ENCODE peak calls at places on chromosome 14, in seven cellular contexts. U is HCT116, V is HepG2, H is GM12878, D is H1, Z is K562, J is SK-N-SH. E is an unnamed sample.

GRCh38 chr14:85536835-85537195 is 6.9 kb downstream of the FLRT2 start:
- DNase-seq in U (no peak), V (no peak), H (no peak), D (no peak), Z (no peak), J (no peak), E (no peak)

GRCh38 chr14:77760381-77761204 is at the start of gene SNW1:
- DNase-seq in U (peak), V (peak), H (no peak), D (peak), Z (peak), J (peak), E (peak)

GRCh38 chr14:32022938-32023466 is 54.1 kb upstream of the ARHGAP5 start:
- DNase-seq in U (no peak), V (no peak), H (no peak), D (no peak), Z (no peak), J (no peak), E (no peak)

GRCh38 chr14:61430066-61430757 is 108.8 kb downstream of the PRKCH start:
- DNase-seq in U (no peak), V (no peak), H (no peak), D (no peak), Z (no peak), J (no peak), E (no peak)

GRCh38 chr14:56087824-56088571 is 30.2 kb upstream of the PELI2 start:
- DNase-seq in U (no peak), V (no peak), H (no peak), D (no peak), Z (no peak), J (no peak), E (no peak)

GRCh38 chr14:64092940-64093339 is 201.2 kb downstream of the ESR2 start:
- DNase-seq in U (no peak), V (no peak), H (no peak), D (no peak), Z (no peak), J (no peak), E (peak)

GRCh38 chr14:93137864-93138263 is 22.1 kb upstream of the ITPK1 start:
- DNase-seq in U (no peak), V (peak), H (no peak), D (no peak), Z (peak), J (peak), E (no peak)

GRCh38 chr14:65334765-65335411 is 77.6 kb upstream of the FUT8 start:
- DNase-seq in U (no peak), V (no peak), H (no peak), D (peak), Z (no peak), J (no peak), E (no peak)

GRCh38 chr14:102333795-102334415 is 14.4 kb downstream of the ZNF839 start:
- DNase-seq in U (no peak), V (no peak), H (no peak), D (no peak), Z (no peak), J (no peak), E (no peak)

GRCh38 chr14:73262427-73263183 is 25.3 kb downstream of the PAPLN start:
- DNase-seq in U (no peak), V (no peak), H (no peak), D (no peak), Z (no peak), J (peak), E (no peak)

GRCh38 chr14:44945264-44945663 is 16.5 kb downstream of the KLHL28 start:
- DNase-seq in U (no peak), V (no peak), H (no peak), D (no peak), Z (no peak), J (no peak), E (no peak)

GRCh38 chr14:76958975-76959710 is 69.4 kb downstream of the IRF2BPL start:
- DNase-seq in U (peak), V (peak), H (peak), D (no peak), Z (peak), J (peak), E (peak)

DNA sequence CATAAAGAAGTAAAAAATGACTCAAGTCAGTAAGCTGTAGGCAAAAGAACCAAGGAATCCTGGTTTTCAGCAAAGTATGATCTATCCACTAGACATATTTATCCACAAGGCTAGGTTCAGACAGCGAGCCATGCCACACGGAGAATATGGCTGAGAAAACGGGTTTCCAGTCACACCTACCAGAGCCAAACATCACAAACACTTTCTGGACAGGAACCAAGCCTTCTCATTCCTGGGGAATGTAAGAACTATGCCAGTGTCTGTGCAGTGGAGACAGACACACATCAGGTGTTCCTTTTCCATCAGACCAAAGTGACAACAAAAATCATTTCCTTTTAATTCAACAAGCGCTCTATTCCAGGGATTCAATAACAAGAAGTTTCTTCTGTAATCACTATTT is 41.1 kb downstream of the AREL1 start:
- DNase-seq in U (no peak), V (no peak), H (no peak), D (no peak), Z (no peak), J (no peak), E (no peak)
- TF ChIP-seq JUND in U (no peak), V (no peak), H (no peak), D (no peak), Z (no peak), J (peak), E (no peak)

GRCh38 chr14:20118795-20119194 is 8.3 kb downstream of the OR4K17 start:
- DNase-seq in U (no peak), V (no peak), H (no peak), D (no peak), Z (no peak), J (no peak), E (no peak)

GRCh38 chr14:20112321-20112720 is 1.8 kb downstream of the OR4K17 start:
- DNase-seq in U (no peak), V (no peak), H (no peak), D (no peak), Z (no peak), J (no peak), E (no peak)

DNA sequence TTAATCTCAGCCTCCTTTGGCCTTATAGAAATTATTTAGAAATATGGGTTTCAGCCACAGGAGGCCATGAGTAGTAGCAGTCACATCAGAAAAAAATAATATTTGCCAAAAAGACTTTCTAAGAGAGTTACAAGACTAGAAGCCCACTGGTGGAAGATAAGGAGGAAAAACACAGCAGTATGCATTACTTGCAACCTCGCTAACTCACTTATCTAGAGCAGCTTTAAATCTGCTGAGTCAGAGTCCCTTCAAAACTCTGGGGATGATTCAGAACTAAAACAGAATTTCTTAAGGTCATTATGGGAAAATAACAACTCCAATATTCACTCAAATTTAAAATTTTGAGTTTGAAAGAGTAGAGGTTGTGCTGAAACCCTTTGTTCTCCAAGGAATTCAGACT is 6.2 kb downstream of the OR4K17 start:
- DNase-seq in U (no peak), V (no peak), H (no peak), D (no peak), Z (peak), J (no peak), E (no peak)
- TF ChIP-seq JUND in U (no peak), V (no peak), H (no peak), D (no peak), Z (peak), J (no peak), E (no peak)

GRCh38 chr14:49992901-49993335 is 100.0 kb downstream of the ARF6 start:
- DNase-seq in U (no peak), V (peak), H (peak), D (no peak), Z (no peak), J (no peak), E (no peak)
- TF ChIP-seq JUND in U (no peak), V (peak), H (peak), D (no peak), Z (no peak), J (no peak), E (no peak)

GRCh38 chr14:94157195-94157594 is 16.9 kb upstream of the PPP4R4 start:
- DNase-seq in U (no peak), V (no peak), H (no peak), D (no peak), Z (no peak), J (no peak), E (no peak)
- TF ChIP-seq JUND in U (no peak), V (no peak), H (no peak), D (no peak), Z (no peak), J (no peak), E (no peak)

GRCh38 chr14:57845802-57846531 is 19.9 kb downstream of the SLC35F4 start:
- DNase-seq in U (no peak), V (no peak), H (no peak), D (no peak), Z (no peak), J (no peak), E (no peak)

GRCh38 chr14:57848353-57848752 is 17.5 kb downstream of the SLC35F4 start:
- DNase-seq in U (no peak), V (no peak), H (no peak), D (no peak), Z (no peak), J (no peak), E (no peak)

GRCh38 chr14:57846631-57847030 is 19.3 kb downstream of the SLC35F4 start:
- DNase-seq in U (no peak), V (no peak), H (no peak), D (no peak), Z (no peak), J (no peak), E (no peak)

GRCh38 chr14:57848786-57849185 is 17.1 kb downstream of the SLC35F4 start:
- DNase-seq in U (no peak), V (no peak), H (no peak), D (no peak), Z (no peak), J (no peak), E (no peak)

GRCh38 chr14:57847096-57847495 is 18.8 kb downstream of the SLC35F4 start:
- DNase-seq in U (no peak), V (no peak), H (no peak), D (no peak), Z (no peak), J (no peak), E (no peak)
- TF ChIP-seq JUND in U (no peak), V (no peak), H (no peak), D (no peak), Z (no peak), J (no peak), E (no peak)

E was measured in T47D.